ENCODE peak calls at places on chromosomes 7 and 10, in five cellular contexts. V, G, P, E and H are unnamed samples.
A peak's percentile ranks its signal among the peaks of the same experiment; 100 is the strongest.

GRCh38 chr7:2517678-2518077 is 1.9 kb upstream of the LFNG start:
- DNase-seq in E (no peak), P (no peak), V (no peak), G (no peak), H (no peak)

GRCh38 chr7:7416031-7416968 is 119.4 kb downstream of the COL28A1 start:
- DNase-seq in P (no peak), G (no peak), E (no peak), V (peak; percentile 26), H (no peak)

GRCh38 chr7:70634610-70635068 is 497.3 kb upstream of the GALNT17 start:
- DNase-seq in E (no peak), V (no peak), G (no peak), P (no peak), H (no peak)

GRCh38 chr7:52547301-52547920 is 488.0 kb upstream of the POM121L12 start:
- DNase-seq in G (no peak), P (no peak), V (no peak), E (no peak), H (no peak)

GRCh38 chr7:116595063-116595462 is 70.2 kb downstream of the CAV1 start:
- DNase-seq in P (no peak), E (no peak), G (no peak), V (no peak), H (no peak)

GRCh38 chr7:151083071-151083823 is at the start of gene TMUB1:
- DNase-seq in G (peak; percentile 89), E (peak; percentile 89), P (peak; percentile 86), V (peak; percentile 52), H (peak; percentile 83)

GRCh38 chr10:98101366-98101765 is 33.1 kb upstream of the R3HCC1L start:
- DNase-seq in V (no peak), G (no peak), E (no peak), P (no peak), H (no peak)

GRCh38 chr7:121504478-121504877 is 108.4 kb upstream of the FAM3C start:
- DNase-seq in V (no peak), P (no peak), G (no peak), E (no peak), H (no peak)

GRCh38 chr10:31864834-31865518 is 63.7 kb downstream of the ARHGAP12 start:
- DNase-seq in E (no peak), V (no peak), G (no peak), P (no peak), H (peak; percentile 9)

GRCh38 chr7:3089493-3089892 is 45.8 kb upstream of the CARD11 start:
- DNase-seq in P (no peak), G (no peak), E (no peak), V (no peak), H (no peak)